ENCODE peak calls at places on chromosome 3, in four cellular contexts. N, V, X and H are unnamed samples.

GRCh38 chr3:11995061-11995460 is 9.1 kb upstream of the SYN2 start:
- DNase-seq in V (no peak), X (no peak), N (no peak), H (no peak)

GRCh38 chr3:106457278-106458210 is 588.7 kb upstream of the CBLB start:
- DNase-seq in N (peak), X (no peak), V (no peak), H (no peak)

GRCh38 chr3:81302045-81302444 is 459.4 kb downstream of the GBE1 start:
- DNase-seq in N (no peak), X (peak), V (no peak), H (peak)

GRCh38 chr3:45507820-45508317 is 86.7 kb upstream of the LIMD1 start:
- DNase-seq in X (no peak), N (no peak), V (no peak), H (peak)

GRCh38 chr3:11479230-11479620 is 164.5 kb downstream of the VGLL4 start:
- DNase-seq in N (no peak), X (no peak), V (no peak), H (no peak)

GRCh38 chr3:52153389-52154096 is 680 bp downstream of the POC1A start:
- DNase-seq in X (peak), N (no peak), V (peak), H (peak)

GRCh38 chr3:84943379-84943778 is 15.4 kb upstream of the CADM2 start:
- DNase-seq in N (no peak), V (no peak), X (no peak), H (no peak)

GRCh38 chr3:57158813-57159678 is 6.1 kb downstream of the IL17RD start:
- DNase-seq in N (no peak), X (no peak), V (peak), H (peak)

GRCh38 chr3:141006344-141006743 is 44.8 kb upstream of the SPSB4 start:
- DNase-seq in N (no peak), X (no peak), V (no peak), H (no peak)

GRCh38 chr3:179716811-179717210 is 64.0 kb downstream of the USP13 start:
- DNase-seq in V (no peak), N (no peak), X (no peak), H (no peak)

GRCh38 chr3:13600950-13601691 is 52.2 kb downstream of the FBLN2 start:
- DNase-seq in N (no peak), V (no peak), X (no peak), H (no peak)

GRCh38 chr3:9074079-9074478 is 110.8 kb upstream of the RAD18 start:
- DNase-seq in N (no peak), V (no peak), X (no peak), H (no peak)

GRCh38 chr3:22569570-22569969 is 633.6 kb upstream of the UBE2E2 start:
- DNase-seq in X (peak), V (no peak), N (no peak), H (no peak)

GRCh38 chr3:131620977-131621376 is 118.2 kb upstream of the MRPL3 start:
- DNase-seq in X (no peak), V (no peak), N (no peak), H (no peak)

GRCh38 chr3:52036829-52037228 is 19.5 kb downstream of the DUSP7 start:
- DNase-seq in N (no peak), X (peak), V (no peak), H (no peak)

GRCh38 chr3:14461748-14462324 is 59.4 kb downstream of the SLC6A6 start:
- DNase-seq in V (no peak), N (no peak), X (peak), H (peak)

GRCh38 chr3:8762607-8763377 is 6.6 kb downstream of the OXTR start:
- DNase-seq in X (no peak), V (no peak), N (no peak), H (no peak)

GRCh38 chr3:61162965-61163364 is 88.3 kb downstream of the FHIT start:
- DNase-seq in X (no peak), N (no peak), V (no peak), H (no peak)

GRCh38 chr3:183897606-183898384 is 13.1 kb upstream of the PARL start:
- DNase-seq in N (no peak), X (no peak), V (no peak), H (no peak)

GRCh38 chr3:146152841-146153240 is 8.1 kb downstream of the PLOD2 start:
- DNase-seq in V (no peak), N (no peak), X (peak), H (no peak)

GRCh38 chr3:102124301-102125158 is 275.2 kb downstream of the NFKBIZ start:
- DNase-seq in V (no peak), N (no peak), X (no peak), H (no peak)

GRCh38 chr3:178699810-178700209 is 163.6 kb downstream of the KCNMB2 start:
- DNase-seq in V (no peak), X (no peak), N (no peak), H (no peak)

GRCh38 chr3:151155409-151156128 is 47.4 kb downstream of the GPR171 start:
- DNase-seq in N (no peak), X (no peak), V (peak), H (peak)

GRCh38 chr3:37441689-37442088 is 267.3 kb upstream of the LRRFIP2 start:
- DNase-seq in X (no peak), N (no peak), V (no peak), H (no peak)

GRCh38 chr3:52196977-52197376 is 983 bp upstream of the ALAS1 start:
- DNase-seq in V (no peak), X (no peak), N (no peak), H (no peak)

GRCh38 chr3:148513066-148513671 is 184.5 kb upstream of the AGTR1 start:
- DNase-seq in X (no peak), N (no peak), V (no peak), H (no peak)

GRCh38 chr3:111729087-111729846 is 129.8 kb upstream of the PHLDB2 start:
- DNase-seq in V (no peak), X (no peak), N (no peak), H (no peak)

GRCh38 chr3:49602049-49602554 is 47.8 kb downstream of the BSN start:
- DNase-seq in V (no peak), X (no peak), N (no peak), H (no peak)
- H3K4me3 ChIP-seq in V (no peak), X (no peak), N (no peak), H (no peak)

GRCh38 chr3:55708921-55709320 is 221.8 kb upstream of the WNT5A start:
- DNase-seq in V (no peak), N (no peak), X (no peak), H (no peak)
- TF ChIP-seq ZNF274 in V (no peak), N (no peak), X (no peak), H (no peak)

GRCh38 chr3:72995337-72995736 is 1.3 kb upstream of the PPP4R2 start:
- DNase-seq in V (no peak), N (no peak), X (no peak), H (no peak)

GRCh38 chr3:72998489-72998888 is 1.9 kb downstream of the PPP4R2 start:
- DNase-seq in N (no peak), V (no peak), X (no peak), H (no peak)

GRCh38 chr3:72997421-72997961 is 880 bp downstream of the PPP4R2 start:
- DNase-seq in V (no peak), X (peak), N (no peak), H (peak)

GRCh38 chr3:72996473-72997333 is at the start of gene PPP4R2:
- DNase-seq in V (peak), N (peak), X (peak), H (peak)

DNA sequence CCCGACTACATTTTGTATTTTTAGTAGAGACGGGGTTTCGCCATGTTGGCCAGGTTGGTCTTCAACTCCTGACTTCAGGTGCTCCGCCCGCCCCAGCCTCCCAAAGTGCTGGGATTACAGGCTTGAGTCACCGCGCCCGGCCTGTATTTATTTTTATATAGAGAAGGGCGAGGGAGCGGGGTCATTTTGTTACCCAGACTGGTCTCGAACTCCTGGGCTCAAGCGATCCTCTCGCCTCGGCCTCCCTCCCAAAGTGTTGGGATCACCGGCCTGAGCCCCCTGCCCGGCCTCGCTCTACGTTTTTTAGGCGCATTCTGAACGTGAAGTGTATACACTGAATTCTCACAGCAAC is 514 bp upstream of the PPP4R2 start:
- DNase-seq in X (no peak), V (no peak), N (no peak), H (no peak)
- TF ChIP-seq SUZ12 in X (no peak), V (no peak), N (no peak), H (no peak)

GRCh38 chr3:23876901-23877300 is 39.9 kb downstream of the NKIRAS1 start:
- DNase-seq in V (no peak), X (no peak), N (no peak), H (no peak)

GRCh38 chr3:23880703-23881339 is 36.0 kb downstream of the NKIRAS1 start:
- DNase-seq in V (no peak), X (no peak), N (no peak), H (no peak)

GRCh38 chr3:23882487-23882918 is 34.3 kb downstream of the NKIRAS1 start:
- DNase-seq in N (no peak), V (no peak), X (no peak), H (no peak)

GRCh38 chr3:23877324-23877980 is 39.3 kb downstream of the NKIRAS1 start:
- DNase-seq in V (no peak), X (peak), N (no peak), H (no peak)

DNA sequence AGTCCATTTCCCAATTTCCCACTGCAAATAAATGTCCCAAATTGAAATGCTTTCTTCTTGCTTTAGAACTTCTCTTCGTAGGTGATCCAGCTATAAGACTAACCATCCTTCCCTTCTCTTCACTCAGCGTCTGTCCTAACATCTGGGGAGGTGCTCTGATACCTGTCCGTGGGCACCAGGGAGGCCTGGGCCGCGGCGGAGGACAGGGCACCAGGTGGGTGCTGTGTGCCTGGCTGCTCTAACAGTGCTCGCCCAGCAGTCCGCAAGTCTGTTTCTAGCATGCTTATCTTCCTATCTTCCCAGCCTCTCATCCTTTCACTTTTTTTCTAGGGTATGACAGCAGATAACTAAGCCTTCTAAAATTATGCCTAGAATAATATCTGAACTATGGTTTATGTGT is 37.3 kb downstream of the NKIRAS1 start:
- DNase-seq in N (no peak), X (no peak), V (no peak), H (no peak)
- H3K4me3 ChIP-seq in N (no peak), X (no peak), V (no peak), H (no peak)

DNA sequence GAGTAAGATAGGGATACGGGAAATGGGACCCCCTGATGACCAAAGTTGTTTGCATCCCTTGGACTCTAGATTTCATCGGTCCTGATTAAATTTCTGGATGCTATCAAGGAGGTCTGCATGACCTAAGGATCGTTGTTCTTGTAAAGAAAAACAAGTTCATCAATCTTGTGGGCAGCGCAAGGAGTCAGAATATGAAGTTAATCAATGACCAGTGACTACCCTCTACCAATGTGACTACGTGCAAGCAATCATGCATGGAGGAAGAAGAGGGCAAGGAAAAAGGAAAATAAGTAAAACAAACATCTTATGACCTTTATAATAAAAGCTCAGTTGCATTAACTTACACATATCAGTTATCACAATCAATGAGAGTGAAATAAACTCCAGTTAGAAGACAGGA is 139.7 kb downstream of the RTP4 start:
- DNase-seq in V (no peak), N (no peak), X (no peak), H (no peak)
- TF ChIP-seq ZNF274 in V (no peak), N (no peak), X (no peak), H (no peak)

GRCh38 chr3:128070898-128071591 is 18.8 kb downstream of the SEC61A1 start:
- DNase-seq in V (no peak), N (no peak), X (no peak), H (no peak)

GRCh38 chr3:128069271-128069670 is 17.0 kb downstream of the SEC61A1 start:
- DNase-seq in V (no peak), X (no peak), N (no peak), H (no peak)

GRCh38 chr3:128066111-128066510 is 13.9 kb downstream of the SEC61A1 start:
- DNase-seq in N (no peak), X (no peak), V (no peak), H (no peak)

GRCh38 chr3:128067481-128067880 is 15.2 kb downstream of the SEC61A1 start:
- DNase-seq in X (no peak), N (no peak), V (no peak), H (no peak)

GRCh38 chr3:128068156-128068620 is 16.0 kb downstream of the SEC61A1 start:
- DNase-seq in N (no peak), V (no peak), X (peak), H (peak)
- TF ChIP-seq SUZ12 in N (no peak), V (no peak), X (no peak), H (no peak)

GRCh38 chr3:6249679-6250078 is 611.2 kb upstream of the GRM7 start:
- DNase-seq in V (no peak), X (no peak), N (no peak), H (no peak)
- H3K4me3 ChIP-seq in V (no peak), X (no peak), N (peak), H (no peak)

GRCh38 chr3:197891-198491 is 1.4 kb downstream of the CHL1 start:
- DNase-seq in X (no peak), N (no peak), V (no peak), H (no peak)

GRCh38 chr3:197154-197855 is 742 bp downstream of the CHL1 start:
- DNase-seq in X (no peak), V (no peak), N (no peak), H (no peak)

GRCh38 chr3:194421-194820 is 2.1 kb upstream of the CHL1 start:
- DNase-seq in N (no peak), X (no peak), V (no peak), H (no peak)

GRCh38 chr3:195662-196061 is 901 bp upstream of the CHL1 start:
- DNase-seq in V (no peak), X (no peak), N (no peak), H (no peak)

DNA sequence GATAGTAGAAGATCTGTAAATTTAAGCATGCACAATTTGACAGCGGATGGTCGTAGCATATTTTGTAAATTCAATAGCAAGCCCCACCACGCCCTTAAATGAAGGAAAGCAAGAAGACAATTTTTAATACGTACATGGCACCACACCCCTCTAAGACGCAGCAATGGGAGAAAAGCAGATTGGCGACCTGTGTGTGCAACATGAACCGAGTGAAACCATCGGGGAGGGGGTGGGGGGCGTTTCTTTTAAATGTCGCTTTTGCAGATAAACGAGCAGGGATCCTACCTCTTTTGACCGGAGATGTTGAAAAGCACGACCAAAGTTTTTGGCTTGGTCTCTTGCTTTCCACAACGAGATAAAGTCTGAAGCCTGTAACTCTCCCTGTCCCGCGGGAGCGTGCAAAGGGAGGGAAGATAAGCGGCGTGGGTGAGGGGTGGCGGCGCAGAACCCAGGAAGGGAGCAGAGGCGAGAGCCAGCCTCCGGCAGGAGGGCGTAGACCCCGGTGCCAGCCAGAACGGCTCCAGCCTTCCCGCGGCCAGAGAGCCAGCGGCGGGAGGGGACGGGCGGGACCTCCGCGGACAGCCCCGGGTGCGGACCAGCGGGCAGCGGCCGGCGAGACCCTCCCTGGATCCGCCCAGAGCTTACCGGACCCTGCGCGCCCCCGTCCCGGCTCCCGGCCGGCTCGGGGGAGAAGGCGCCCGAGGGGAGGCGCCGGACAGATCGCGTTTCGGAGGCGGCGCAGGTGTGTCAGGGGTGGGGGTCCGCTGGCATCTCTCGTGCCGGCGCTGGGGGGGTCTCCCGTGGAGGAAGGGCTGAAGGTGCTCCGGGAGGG is at the start of gene CHL1:
- DNase-seq in X (no peak), V (no peak), N (no peak), H (no peak)
- TF ChIP-seq ZNF274 in X (no peak), V (no peak), N (no peak), H (no peak)

GRCh38 chr3:58522759-58523425 is 14.1 kb downstream of the ACOX2 start:
- DNase-seq in X (peak), V (no peak), N (no peak), H (no peak)

GRCh38 chr3:58521917-58522680 is 14.9 kb downstream of the ACOX2 start:
- DNase-seq in X (peak), V (no peak), N (no peak), H (no peak)

GRCh38 chr3:58520403-58520784 is 16.6 kb downstream of the ACOX2 start:
- DNase-seq in N (no peak), X (no peak), V (no peak), H (no peak)

GRCh38 chr3:58519668-58520402 is 17.2 kb downstream of the ACOX2 start:
- DNase-seq in N (no peak), X (peak), V (no peak), H (no peak)

GRCh38 chr3:58521002-58521670 is 15.9 kb downstream of the ACOX2 start:
- DNase-seq in N (no peak), V (no peak), X (peak), H (no peak)
- TF ChIP-seq SUZ12 in N (no peak), V (no peak), X (no peak), H (no peak)